ENCODE peak calls at places on chromosomes 11 and 22, in four cellular contexts. K, U, P and C are unnamed samples.

GRCh38 chr11:75547617-75548054 is 14.4 kb upstream of the SERPINH1 start:
- DNase-seq in K (peak), U (peak), P (no peak), C (no peak)

GRCh38 chr22:49099496-49100124 is 728.1 kb downstream of the BRD1 start:
- DNase-seq in K (no peak), U (no peak), P (peak), C (no peak)

GRCh38 chr11:69320326-69320725 is 26.4 kb downstream of the MYEOV start:
- DNase-seq in K (no peak), U (no peak), P (no peak), C (no peak)

GRCh38 chr11:2280208-2280607 is 9.8 kb upstream of the ASCL2 start:
- DNase-seq in K (no peak), U (no peak), P (no peak), C (no peak)

GRCh38 chr11:69950120-69950519 is 128.0 kb upstream of the ANO1 start:
- DNase-seq in K (peak), U (no peak), P (peak), C (no peak)

GRCh38 chr11:122656073-122656630 is 630 bp downstream of the UBASH3B start:
- DNase-seq in K (peak), U (peak), P (no peak), C (peak)

GRCh38 chr22:43399980-43400358 is 11.8 kb upstream of the MPPED1 start:
- DNase-seq in K (no peak), U (no peak), P (no peak), C (no peak)

GRCh38 chr11:14499178-14499559 is 442 bp downstream of the COPB1 start:
- DNase-seq in K (peak), U (peak), P (no peak), C (no peak)

GRCh38 chr22:20777420-20778177 is 3.7 kb downstream of the SERPIND1 start:
- DNase-seq in K (no peak), U (no peak), P (peak), C (no peak)

GRCh38 chr11:116379185-116379828 is 393.5 kb downstream of the BUD13 start:
- DNase-seq in K (peak), U (no peak), P (peak), C (no peak)

GRCh38 chr11:117817213-117818035 is 7.1 kb downstream of the FXYD2 start:
- DNase-seq in K (peak), U (peak), P (peak), C (peak)

GRCh38 chr11:117818036-117818858 is 6.3 kb downstream of the FXYD2 start:
- DNase-seq in K (no peak), U (no peak), P (peak), C (no peak)

GRCh38 chr11:117820516-117820915 is 4.0 kb downstream of the FXYD2 start:
- DNase-seq in K (no peak), U (no peak), P (no peak), C (no peak)

GRCh38 chr11:117820071-117820470 is 4.5 kb downstream of the FXYD2 start:
- DNase-seq in K (no peak), U (no peak), P (no peak), C (no peak)

DNA sequence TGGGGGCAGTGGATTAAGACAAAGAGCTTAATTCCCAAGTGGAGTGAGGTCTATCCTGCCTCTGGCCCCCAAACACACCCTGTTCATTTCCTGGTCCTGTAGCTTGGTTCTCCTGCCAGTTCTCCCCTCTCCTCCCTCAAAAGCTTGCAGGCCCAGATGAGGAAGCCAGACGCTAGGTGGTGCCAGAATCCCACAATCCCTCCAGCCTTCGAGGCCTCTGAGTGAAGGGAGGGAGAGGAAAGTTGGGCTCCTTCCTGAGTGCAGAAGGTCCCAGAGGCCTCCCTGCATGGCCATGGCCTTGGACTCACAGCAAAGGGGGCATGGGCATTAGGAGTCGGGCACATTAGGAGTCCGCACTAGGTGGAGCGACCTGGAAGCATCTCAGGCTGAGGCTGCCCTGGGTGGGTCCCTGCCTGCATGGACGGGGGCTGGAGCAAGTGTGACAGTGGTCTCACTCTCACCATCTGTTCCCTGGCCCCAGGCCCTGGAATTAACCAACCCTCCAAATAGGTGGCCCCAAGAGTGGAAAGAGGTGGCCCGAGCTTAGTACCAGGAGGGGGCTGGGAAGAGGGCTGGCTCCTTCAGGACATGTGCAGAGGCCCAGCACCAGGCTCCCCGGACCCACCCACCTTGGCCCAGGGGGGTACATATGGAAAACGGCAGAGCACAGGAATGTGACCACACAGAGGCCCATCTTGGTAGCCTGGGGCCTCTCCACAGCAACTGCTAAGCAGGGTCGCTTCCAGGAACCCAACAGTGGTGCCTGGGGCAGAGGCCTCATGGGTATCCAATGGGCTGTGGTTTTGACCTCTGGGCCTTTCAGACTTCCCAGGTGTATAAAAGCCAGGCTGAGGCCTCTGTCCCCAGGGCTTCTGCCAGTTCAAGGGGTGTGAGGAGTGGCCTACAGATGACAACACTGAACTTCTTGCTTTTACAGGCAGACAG is 5.2 kb downstream of the FXYD2 start:
- DNase-seq in K (peak), U (no peak), P (peak), C (no peak)
- TF ChIP-seq CTCF in K (peak), U (peak), P (peak), C (no peak)

GRCh38 chr11:120627535-120628163 is 116.1 kb downstream of the GRIK4 start:
- DNase-seq in K (no peak), U (no peak), P (no peak), C (no peak)
- H3K4me3 ChIP-seq in K (no peak), U (no peak), P (no peak), C (no peak)

DNA sequence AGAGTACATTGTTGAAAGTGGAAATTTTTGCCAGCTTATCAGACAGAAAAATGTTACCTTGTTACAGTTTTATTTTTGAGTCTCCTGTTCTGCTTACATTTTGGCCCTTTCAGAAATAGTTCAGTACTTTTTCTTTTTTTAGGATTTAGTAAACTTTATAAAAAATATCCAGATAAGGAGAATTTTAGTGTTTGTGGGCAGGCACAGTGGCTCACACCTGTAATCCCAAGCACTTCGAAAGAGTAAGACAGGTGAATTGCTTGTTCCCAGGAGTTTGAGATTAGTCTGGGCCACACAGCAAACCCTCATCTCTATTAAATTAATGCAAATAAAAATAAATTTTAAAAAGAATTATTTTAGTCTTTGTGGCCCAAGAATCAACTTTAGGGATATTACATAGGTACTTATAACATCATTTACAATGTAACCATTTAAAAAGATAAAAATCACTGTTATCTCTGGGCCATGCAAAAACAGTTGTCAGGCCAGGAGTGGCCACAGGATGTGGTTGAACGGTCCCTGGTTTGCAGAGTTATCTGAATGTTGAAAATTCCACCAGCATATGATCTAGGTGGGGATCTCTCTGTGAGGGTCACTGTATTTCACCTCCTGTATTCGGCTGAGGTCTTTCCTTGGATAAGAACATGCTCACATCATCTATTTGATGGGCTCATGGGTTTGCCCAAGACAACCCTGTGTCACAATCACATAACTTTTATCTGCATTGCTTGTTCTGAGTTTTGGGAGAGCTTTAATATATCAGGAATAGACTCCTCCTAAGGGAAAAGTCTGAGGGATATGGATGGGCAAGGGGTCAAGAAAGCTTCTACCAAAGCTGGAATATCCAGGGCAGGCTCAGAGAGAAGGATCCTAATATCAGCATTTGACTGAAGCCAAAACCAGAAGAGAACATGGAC is 91.5 kb downstream of the GGTLC2 start:
- DNase-seq in K (no peak), U (no peak), P (no peak), C (no peak)
- H3K27ac ChIP-seq in K (no peak), U (no peak), P (no peak), C (no peak)

GRCh38 chr11:93248602-93249001 is 50.8 kb upstream of the SLC36A4 start:
- DNase-seq in K (peak), U (no peak), P (no peak), C (no peak)

GRCh38 chr11:93249437-93250210 is 51.8 kb upstream of the SLC36A4 start:
- DNase-seq in K (no peak), U (no peak), P (no peak), C (no peak)

GRCh38 chr11:93253111-93253510 is 55.3 kb upstream of the SLC36A4 start:
- DNase-seq in K (no peak), U (no peak), P (no peak), C (no peak)

DNA sequence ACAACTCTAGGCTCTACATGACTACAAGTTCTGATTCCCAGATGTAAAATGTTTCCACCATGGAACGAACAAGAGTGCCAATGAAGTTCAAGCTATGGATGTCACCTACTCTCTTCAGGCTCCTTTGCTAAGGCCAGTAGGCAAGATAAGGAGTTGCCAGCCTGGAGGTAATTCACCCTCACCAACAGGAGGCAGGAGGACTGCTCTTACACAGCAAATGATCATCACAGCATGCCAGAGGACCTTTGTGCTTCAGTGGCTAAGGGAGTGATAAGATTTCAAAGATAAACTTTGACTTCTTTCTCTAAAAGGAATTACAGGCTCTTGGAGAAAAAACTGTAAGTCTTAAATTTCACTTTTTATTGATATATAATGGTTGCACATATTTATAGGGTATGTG is 54.1 kb upstream of the SLC36A4 start:
- DNase-seq in K (no peak), U (no peak), P (no peak), C (no peak)
- TF ChIP-seq CTCF in K (no peak), U (no peak), P (no peak), C (no peak)

DNA sequence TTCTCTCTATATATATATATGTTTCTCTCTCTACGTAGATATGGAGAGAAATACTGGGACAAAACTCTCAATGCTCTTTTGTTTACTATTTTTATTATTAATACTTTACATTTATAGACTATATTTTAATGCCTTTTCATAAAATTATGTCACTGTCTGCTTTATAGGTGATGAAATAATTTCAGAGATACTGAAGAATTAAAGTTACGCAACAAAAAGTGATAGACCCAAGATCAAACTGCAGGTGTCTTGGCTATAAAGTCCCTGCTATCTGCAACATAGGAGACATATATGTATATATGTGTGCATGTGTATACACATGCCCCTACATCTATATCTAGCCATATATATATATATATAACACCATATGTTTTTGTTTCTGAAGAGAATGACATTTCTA is 60.8 kb downstream of the FAM76B start:
- DNase-seq in K (no peak), U (no peak), P (no peak), C (no peak)
- H3K4me3 ChIP-seq in K (no peak), U (no peak), P (no peak), C (no peak)

GRCh38 chr11:12048936-12049790 is 40.7 kb upstream of the DKK3 start:
- DNase-seq in K (no peak), U (no peak), P (peak), C (no peak)

GRCh38 chr11:12050470-12050891 is 42.1 kb upstream of the DKK3 start:
- DNase-seq in K (no peak), U (no peak), P (no peak), C (no peak)

GRCh38 chr11:12052676-12053605 is 44.5 kb upstream of the DKK3 start:
- DNase-seq in K (no peak), U (no peak), P (no peak), C (no peak)

GRCh38 chr11:12053606-12054361 is 45.4 kb upstream of the DKK3 start:
- DNase-seq in K (no peak), U (no peak), P (no peak), C (no peak)

GRCh38 chr11:12050911-12051667 is 42.7 kb upstream of the DKK3 start:
- DNase-seq in K (no peak), U (no peak), P (no peak), C (no peak)
- H3K27ac ChIP-seq in K (no peak), U (no peak), P (no peak), C (peak)

GRCh38 chr22:37985050-37985585 is 763 bp upstream of the SOX10 start:
- DNase-seq in K (no peak), U (no peak), P (no peak), C (no peak)

GRCh38 chr22:37981282-37982011 is 2.9 kb downstream of the SOX10 start:
- DNase-seq in K (no peak), U (no peak), P (no peak), C (no peak)

GRCh38 chr22:37982151-37982838 is 2.1 kb downstream of the SOX10 start:
- DNase-seq in K (no peak), U (no peak), P (no peak), C (no peak)

GRCh38 chr22:37983860-37984791 is at the start of gene SOX10:
- DNase-seq in K (no peak), U (no peak), P (no peak), C (no peak)

GRCh38 chr22:37982938-37983859 is 1.2 kb downstream of the SOX10 start:
- DNase-seq in K (no peak), U (no peak), P (no peak), C (no peak)
- TF ChIP-seq CTCF in K (peak), U (no peak), P (peak), C (no peak)

GRCh38 chr22:41561788-41562187 is 978 bp downstream of the CSDC2 start:
- DNase-seq in K (no peak), U (no peak), P (no peak), C (no peak)
- H3K4me3 ChIP-seq in K (no peak), U (no peak), P (no peak), C (peak)

GRCh38 chr11:33708970-33709369 is 8.3 kb upstream of the C11orf91 start:
- DNase-seq in K (no peak), U (no peak), P (no peak), C (no peak)

GRCh38 chr11:33709471-33709870 is 8.8 kb upstream of the C11orf91 start:
- DNase-seq in K (no peak), U (no peak), P (no peak), C (no peak)

GRCh38 chr11:33713914-33714398 is 13.3 kb upstream of the C11orf91 start:
- DNase-seq in K (no peak), U (no peak), P (no peak), C (no peak)

GRCh38 chr11:33713162-33713913 is 12.7 kb upstream of the C11orf91 start:
- DNase-seq in K (no peak), U (no peak), P (no peak), C (no peak)

GRCh38 chr11:33712436-33712835 is 11.8 kb upstream of the C11orf91 start:
- DNase-seq in K (no peak), U (no peak), P (no peak), C (no peak)
- H3K27ac ChIP-seq in K (no peak), U (no peak), P (no peak), C (no peak)